ENCODE peak calls at places on chromosomes 3 and 15, in seven cellular contexts. One of them, this sample, is unnamed.

GRCh38 chr3:197226179-197226578 is 72.2 kb downstream of the DLG1 start:
- DNase-seq in stimulated activated CD8-positive, alpha-beta memory T cell treated with anti-CD3 and anti-CD28 coated beads, Interleukin-7, amount 100 ng/mL, for 1 hour: no peak
- DNase-seq in HS-27A: no peak
- DNase-seq in NK-92 treated with Interleukin-12 subunit alpha and Interleukin-12 subunit beta, amount 100 ng/mL, for 24 hours: no peak
- DNase-seq in activated gamma-delta T cell treated with anti-CD3 and anti-CD28 coated beads, Interleukin-2, amount 50 U/mL, for 16 hours: no peak
- DNase-seq in choroid plexus epithelial cell: peak; percentile 23
- DNase-seq in RKO: no peak
- DNase-seq in this sample: no peak

GRCh38 chr3:62803276-62803675 is 71.9 kb downstream of the CADPS start:
- DNase-seq in activated gamma-delta T cell treated with anti-CD3 and anti-CD28 coated beads, Interleukin-2, amount 50 U/mL, for 16 hours: no peak
- DNase-seq in RKO: peak; percentile 10
- DNase-seq in HS-27A: no peak
- DNase-seq in stimulated activated CD8-positive, alpha-beta memory T cell treated with anti-CD3 and anti-CD28 coated beads, Interleukin-7, amount 100 ng/mL, for 1 hour: no peak
- DNase-seq in choroid plexus epithelial cell: no peak
- DNase-seq in NK-92 treated with Interleukin-12 subunit alpha and Interleukin-12 subunit beta, amount 100 ng/mL, for 24 hours: no peak
- DNase-seq in this sample: no peak

GRCh38 chr3:107884719-107885460 is 205.9 kb downstream of the CD47 start:
- DNase-seq in HS-27A: peak; percentile 41
- DNase-seq in RKO: no peak
- DNase-seq in choroid plexus epithelial cell: peak; percentile 33
- DNase-seq in NK-92 treated with Interleukin-12 subunit alpha and Interleukin-12 subunit beta, amount 100 ng/mL, for 24 hours: no peak
- DNase-seq in activated gamma-delta T cell treated with anti-CD3 and anti-CD28 coated beads, Interleukin-2, amount 50 U/mL, for 16 hours: no peak
- DNase-seq in stimulated activated CD8-positive, alpha-beta memory T cell treated with anti-CD3 and anti-CD28 coated beads, Interleukin-7, amount 100 ng/mL, for 1 hour: no peak
- DNase-seq in this sample: no peak

GRCh38 chr3:151327571-151328198 is 1.7 kb downstream of the P2RY13 start:
- DNase-seq in RKO: peak; percentile 43
- DNase-seq in NK-92 treated with Interleukin-12 subunit alpha and Interleukin-12 subunit beta, amount 100 ng/mL, for 24 hours: no peak
- DNase-seq in stimulated activated CD8-positive, alpha-beta memory T cell treated with anti-CD3 and anti-CD28 coated beads, Interleukin-7, amount 100 ng/mL, for 1 hour: no peak
- DNase-seq in choroid plexus epithelial cell: peak; percentile 59
- DNase-seq in activated gamma-delta T cell treated with anti-CD3 and anti-CD28 coated beads, Interleukin-2, amount 50 U/mL, for 16 hours: no peak
- DNase-seq in HS-27A: no peak
- DNase-seq in this sample: no peak

GRCh38 chr3:182810574-182811268 is 17.4 kb downstream of the ATP11B start:
- DNase-seq in RKO: peak; percentile 32
- DNase-seq in NK-92 treated with Interleukin-12 subunit alpha and Interleukin-12 subunit beta, amount 100 ng/mL, for 24 hours: no peak
- DNase-seq in choroid plexus epithelial cell: peak; percentile 49
- DNase-seq in activated gamma-delta T cell treated with anti-CD3 and anti-CD28 coated beads, Interleukin-2, amount 50 U/mL, for 16 hours: no peak
- DNase-seq in stimulated activated CD8-positive, alpha-beta memory T cell treated with anti-CD3 and anti-CD28 coated beads, Interleukin-7, amount 100 ng/mL, for 1 hour: no peak
- DNase-seq in HS-27A: no peak
- DNase-seq in this sample: no peak

GRCh38 chr3:197117107-197117506 is 87.5 kb upstream of the MELTF start:
- DNase-seq in choroid plexus epithelial cell: peak; percentile 24
- DNase-seq in HS-27A: no peak
- DNase-seq in activated gamma-delta T cell treated with anti-CD3 and anti-CD28 coated beads, Interleukin-2, amount 50 U/mL, for 16 hours: no peak
- DNase-seq in stimulated activated CD8-positive, alpha-beta memory T cell treated with anti-CD3 and anti-CD28 coated beads, Interleukin-7, amount 100 ng/mL, for 1 hour: no peak
- DNase-seq in RKO: no peak
- DNase-seq in NK-92 treated with Interleukin-12 subunit alpha and Interleukin-12 subunit beta, amount 100 ng/mL, for 24 hours: no peak
- DNase-seq in this sample: no peak

GRCh38 chr15:99017322-99017701 is 9.7 kb upstream of the PGPEP1L start:
- DNase-seq in choroid plexus epithelial cell: no peak
- DNase-seq in RKO: no peak
- DNase-seq in activated gamma-delta T cell treated with anti-CD3 and anti-CD28 coated beads, Interleukin-2, amount 50 U/mL, for 16 hours: no peak
- DNase-seq in NK-92 treated with Interleukin-12 subunit alpha and Interleukin-12 subunit beta, amount 100 ng/mL, for 24 hours: no peak
- DNase-seq in HS-27A: no peak
- DNase-seq in stimulated activated CD8-positive, alpha-beta memory T cell treated with anti-CD3 and anti-CD28 coated beads, Interleukin-7, amount 100 ng/mL, for 1 hour: no peak
- DNase-seq in this sample: no peak

GRCh38 chr15:31398677-31399260 is 72.1 kb downstream of the KLF13 start:
- DNase-seq in choroid plexus epithelial cell: no peak
- DNase-seq in RKO: no peak
- DNase-seq in HS-27A: no peak
- DNase-seq in NK-92 treated with Interleukin-12 subunit alpha and Interleukin-12 subunit beta, amount 100 ng/mL, for 24 hours: no peak
- DNase-seq in activated gamma-delta T cell treated with anti-CD3 and anti-CD28 coated beads, Interleukin-2, amount 50 U/mL, for 16 hours: no peak
- DNase-seq in stimulated activated CD8-positive, alpha-beta memory T cell treated with anti-CD3 and anti-CD28 coated beads, Interleukin-7, amount 100 ng/mL, for 1 hour: no peak
- DNase-seq in this sample: no peak

GRCh38 chr15:62075595-62076279 is 9.0 kb downstream of the C2CD4A start:
- DNase-seq in choroid plexus epithelial cell: no peak
- DNase-seq in NK-92 treated with Interleukin-12 subunit alpha and Interleukin-12 subunit beta, amount 100 ng/mL, for 24 hours: peak; percentile 20
- DNase-seq in HS-27A: no peak
- DNase-seq in stimulated activated CD8-positive, alpha-beta memory T cell treated with anti-CD3 and anti-CD28 coated beads, Interleukin-7, amount 100 ng/mL, for 1 hour: no peak
- DNase-seq in RKO: no peak
- DNase-seq in activated gamma-delta T cell treated with anti-CD3 and anti-CD28 coated beads, Interleukin-2, amount 50 U/mL, for 16 hours: no peak
- DNase-seq in this sample: no peak

GRCh38 chr15:51168700-51169099 is 74.0 kb upstream of the TNFAIP8L3 start:
- DNase-seq in choroid plexus epithelial cell: no peak
- DNase-seq in HS-27A: no peak
- DNase-seq in RKO: no peak
- DNase-seq in activated gamma-delta T cell treated with anti-CD3 and anti-CD28 coated beads, Interleukin-2, amount 50 U/mL, for 16 hours: no peak
- DNase-seq in NK-92 treated with Interleukin-12 subunit alpha and Interleukin-12 subunit beta, amount 100 ng/mL, for 24 hours: no peak
- DNase-seq in stimulated activated CD8-positive, alpha-beta memory T cell treated with anti-CD3 and anti-CD28 coated beads, Interleukin-7, amount 100 ng/mL, for 1 hour: no peak
- DNase-seq in this sample: no peak

GRCh38 chr15:44193651-44194396 is 1.2 kb downstream of the FRMD5 start:
- DNase-seq in RKO: peak; percentile 57
- DNase-seq in activated gamma-delta T cell treated with anti-CD3 and anti-CD28 coated beads, Interleukin-2, amount 50 U/mL, for 16 hours: no peak
- DNase-seq in choroid plexus epithelial cell: peak; percentile 51
- DNase-seq in stimulated activated CD8-positive, alpha-beta memory T cell treated with anti-CD3 and anti-CD28 coated beads, Interleukin-7, amount 100 ng/mL, for 1 hour: no peak
- DNase-seq in HS-27A: no peak
- DNase-seq in NK-92 treated with Interleukin-12 subunit alpha and Interleukin-12 subunit beta, amount 100 ng/mL, for 24 hours: no peak
- DNase-seq in this sample: no peak

GRCh38 chr3:32778389-32778788 is 39.4 kb upstream of the TRIM71 start:
- DNase-seq in NK-92 treated with Interleukin-12 subunit alpha and Interleukin-12 subunit beta, amount 100 ng/mL, for 24 hours: no peak
- DNase-seq in RKO: no peak
- DNase-seq in activated gamma-delta T cell treated with anti-CD3 and anti-CD28 coated beads, Interleukin-2, amount 50 U/mL, for 16 hours: no peak
- DNase-seq in choroid plexus epithelial cell: no peak
- DNase-seq in HS-27A: no peak
- DNase-seq in stimulated activated CD8-positive, alpha-beta memory T cell treated with anti-CD3 and anti-CD28 coated beads, Interleukin-7, amount 100 ng/mL, for 1 hour: no peak
- DNase-seq in this sample: no peak

GRCh38 chr3:188769833-188770232 is 401.9 kb upstream of the TPRG1 start:
- DNase-seq in HS-27A: no peak
- DNase-seq in activated gamma-delta T cell treated with anti-CD3 and anti-CD28 coated beads, Interleukin-2, amount 50 U/mL, for 16 hours: no peak
- DNase-seq in stimulated activated CD8-positive, alpha-beta memory T cell treated with anti-CD3 and anti-CD28 coated beads, Interleukin-7, amount 100 ng/mL, for 1 hour: no peak
- DNase-seq in NK-92 treated with Interleukin-12 subunit alpha and Interleukin-12 subunit beta, amount 100 ng/mL, for 24 hours: no peak
- DNase-seq in RKO: no peak
- DNase-seq in choroid plexus epithelial cell: no peak
- DNase-seq in this sample: no peak

GRCh38 chr3:131544557-131544956 is 41.8 kb upstream of the MRPL3 start:
- DNase-seq in HS-27A: no peak
- DNase-seq in choroid plexus epithelial cell: no peak
- DNase-seq in RKO: no peak
- DNase-seq in activated gamma-delta T cell treated with anti-CD3 and anti-CD28 coated beads, Interleukin-2, amount 50 U/mL, for 16 hours: no peak
- DNase-seq in NK-92 treated with Interleukin-12 subunit alpha and Interleukin-12 subunit beta, amount 100 ng/mL, for 24 hours: no peak
- DNase-seq in stimulated activated CD8-positive, alpha-beta memory T cell treated with anti-CD3 and anti-CD28 coated beads, Interleukin-7, amount 100 ng/mL, for 1 hour: no peak
- DNase-seq in this sample: no peak

GRCh38 chr15:97521390-97521789 is 439.1 kb upstream of the ARRDC4 start:
- DNase-seq in NK-92 treated with Interleukin-12 subunit alpha and Interleukin-12 subunit beta, amount 100 ng/mL, for 24 hours: no peak
- DNase-seq in RKO: no peak
- DNase-seq in choroid plexus epithelial cell: no peak
- DNase-seq in activated gamma-delta T cell treated with anti-CD3 and anti-CD28 coated beads, Interleukin-2, amount 50 U/mL, for 16 hours: no peak
- DNase-seq in HS-27A: no peak
- DNase-seq in stimulated activated CD8-positive, alpha-beta memory T cell treated with anti-CD3 and anti-CD28 coated beads, Interleukin-7, amount 100 ng/mL, for 1 hour: no peak
- DNase-seq in this sample: no peak

GRCh38 chr15:95469601-95470000 is 860.9 kb upstream of the NR2F2 start:
- DNase-seq in RKO: no peak
- DNase-seq in activated gamma-delta T cell treated with anti-CD3 and anti-CD28 coated beads, Interleukin-2, amount 50 U/mL, for 16 hours: no peak
- DNase-seq in stimulated activated CD8-positive, alpha-beta memory T cell treated with anti-CD3 and anti-CD28 coated beads, Interleukin-7, amount 100 ng/mL, for 1 hour: no peak
- DNase-seq in NK-92 treated with Interleukin-12 subunit alpha and Interleukin-12 subunit beta, amount 100 ng/mL, for 24 hours: no peak
- DNase-seq in HS-27A: no peak
- DNase-seq in choroid plexus epithelial cell: no peak
- DNase-seq in this sample: no peak

GRCh38 chr15:60797444-60798040 is 318.6 kb upstream of the ICE2 start:
- DNase-seq in HS-27A: no peak
- DNase-seq in choroid plexus epithelial cell: peak; percentile 34
- DNase-seq in stimulated activated CD8-positive, alpha-beta memory T cell treated with anti-CD3 and anti-CD28 coated beads, Interleukin-7, amount 100 ng/mL, for 1 hour: no peak
- DNase-seq in NK-92 treated with Interleukin-12 subunit alpha and Interleukin-12 subunit beta, amount 100 ng/mL, for 24 hours: no peak
- DNase-seq in RKO: no peak
- DNase-seq in activated gamma-delta T cell treated with anti-CD3 and anti-CD28 coated beads, Interleukin-2, amount 50 U/mL, for 16 hours: no peak
- DNase-seq in this sample: no peak

GRCh38 chr3:70374179-70374578 is 61.7 kb upstream of the MDFIC2 start:
- DNase-seq in NK-92 treated with Interleukin-12 subunit alpha and Interleukin-12 subunit beta, amount 100 ng/mL, for 24 hours: no peak
- DNase-seq in stimulated activated CD8-positive, alpha-beta memory T cell treated with anti-CD3 and anti-CD28 coated beads, Interleukin-7, amount 100 ng/mL, for 1 hour: no peak
- DNase-seq in choroid plexus epithelial cell: no peak
- DNase-seq in HS-27A: no peak
- DNase-seq in activated gamma-delta T cell treated with anti-CD3 and anti-CD28 coated beads, Interleukin-2, amount 50 U/mL, for 16 hours: no peak
- DNase-seq in RKO: no peak
- DNase-seq in this sample: no peak

GRCh38 chr3:178436773-178437172 is 99.5 kb upstream of the KCNMB2 start:
- DNase-seq in NK-92 treated with Interleukin-12 subunit alpha and Interleukin-12 subunit beta, amount 100 ng/mL, for 24 hours: no peak
- DNase-seq in activated gamma-delta T cell treated with anti-CD3 and anti-CD28 coated beads, Interleukin-2, amount 50 U/mL, for 16 hours: no peak
- DNase-seq in RKO: peak; percentile 63
- DNase-seq in HS-27A: no peak
- DNase-seq in choroid plexus epithelial cell: peak; percentile 72
- DNase-seq in stimulated activated CD8-positive, alpha-beta memory T cell treated with anti-CD3 and anti-CD28 coated beads, Interleukin-7, amount 100 ng/mL, for 1 hour: no peak
- DNase-seq in this sample: no peak

GRCh38 chr15:33545866-33546265 is 235.1 kb downstream of the RYR3 start:
- DNase-seq in activated gamma-delta T cell treated with anti-CD3 and anti-CD28 coated beads, Interleukin-2, amount 50 U/mL, for 16 hours: no peak
- DNase-seq in RKO: no peak
- DNase-seq in stimulated activated CD8-positive, alpha-beta memory T cell treated with anti-CD3 and anti-CD28 coated beads, Interleukin-7, amount 100 ng/mL, for 1 hour: no peak
- DNase-seq in HS-27A: no peak
- DNase-seq in choroid plexus epithelial cell: no peak
- DNase-seq in NK-92 treated with Interleukin-12 subunit alpha and Interleukin-12 subunit beta, amount 100 ng/mL, for 24 hours: no peak
- DNase-seq in this sample: no peak

GRCh38 chr3:58434990-58435389 is 1.4 kb upstream of the PDHB start:
- DNase-seq in choroid plexus epithelial cell: peak; percentile 49
- DNase-seq in HS-27A: peak; percentile 83
- DNase-seq in RKO: no peak
- DNase-seq in stimulated activated CD8-positive, alpha-beta memory T cell treated with anti-CD3 and anti-CD28 coated beads, Interleukin-7, amount 100 ng/mL, for 1 hour: no peak
- DNase-seq in NK-92 treated with Interleukin-12 subunit alpha and Interleukin-12 subunit beta, amount 100 ng/mL, for 24 hours: no peak
- DNase-seq in activated gamma-delta T cell treated with anti-CD3 and anti-CD28 coated beads, Interleukin-2, amount 50 U/mL, for 16 hours: no peak
- DNase-seq in this sample: no peak

GRCh38 chr3:177611781-177612389 is 414.6 kb upstream of the TBL1XR1 start:
- DNase-seq in activated gamma-delta T cell treated with anti-CD3 and anti-CD28 coated beads, Interleukin-2, amount 50 U/mL, for 16 hours: no peak
- DNase-seq in choroid plexus epithelial cell: no peak
- DNase-seq in HS-27A: no peak
- DNase-seq in NK-92 treated with Interleukin-12 subunit alpha and Interleukin-12 subunit beta, amount 100 ng/mL, for 24 hours: no peak
- DNase-seq in RKO: no peak
- DNase-seq in stimulated activated CD8-positive, alpha-beta memory T cell treated with anti-CD3 and anti-CD28 coated beads, Interleukin-7, amount 100 ng/mL, for 1 hour: no peak
- DNase-seq in this sample: no peak

GRCh38 chr3:35648347-35648746 is 9.0 kb downstream of the ARPP21 start:
- DNase-seq in HS-27A: no peak
- DNase-seq in choroid plexus epithelial cell: peak; percentile 59
- DNase-seq in stimulated activated CD8-positive, alpha-beta memory T cell treated with anti-CD3 and anti-CD28 coated beads, Interleukin-7, amount 100 ng/mL, for 1 hour: no peak
- DNase-seq in activated gamma-delta T cell treated with anti-CD3 and anti-CD28 coated beads, Interleukin-2, amount 50 U/mL, for 16 hours: no peak
- DNase-seq in RKO: peak; percentile 4
- DNase-seq in NK-92 treated with Interleukin-12 subunit alpha and Interleukin-12 subunit beta, amount 100 ng/mL, for 24 hours: no peak
- DNase-seq in this sample: no peak

GRCh38 chr3:105448338-105448982 is 81.8 kb downstream of the ALCAM start:
- DNase-seq in stimulated activated CD8-positive, alpha-beta memory T cell treated with anti-CD3 and anti-CD28 coated beads, Interleukin-7, amount 100 ng/mL, for 1 hour: no peak
- DNase-seq in RKO: no peak
- DNase-seq in NK-92 treated with Interleukin-12 subunit alpha and Interleukin-12 subunit beta, amount 100 ng/mL, for 24 hours: no peak
- DNase-seq in HS-27A: no peak
- DNase-seq in choroid plexus epithelial cell: no peak
- DNase-seq in activated gamma-delta T cell treated with anti-CD3 and anti-CD28 coated beads, Interleukin-2, amount 50 U/mL, for 16 hours: no peak
- DNase-seq in this sample: no peak

GRCh38 chr15:24856397-24857093 is 98.2 kb upstream of the SNRPN start:
- DNase-seq in RKO: no peak
- DNase-seq in NK-92 treated with Interleukin-12 subunit alpha and Interleukin-12 subunit beta, amount 100 ng/mL, for 24 hours: no peak
- DNase-seq in stimulated activated CD8-positive, alpha-beta memory T cell treated with anti-CD3 and anti-CD28 coated beads, Interleukin-7, amount 100 ng/mL, for 1 hour: no peak
- DNase-seq in activated gamma-delta T cell treated with anti-CD3 and anti-CD28 coated beads, Interleukin-2, amount 50 U/mL, for 16 hours: no peak
- DNase-seq in HS-27A: no peak
- DNase-seq in choroid plexus epithelial cell: no peak
- DNase-seq in this sample: no peak

GRCh38 chr3:15044311-15044710 is 20.8 kb downstream of the MRPS25 start:
- DNase-seq in choroid plexus epithelial cell: no peak
- DNase-seq in HS-27A: no peak
- DNase-seq in NK-92 treated with Interleukin-12 subunit alpha and Interleukin-12 subunit beta, amount 100 ng/mL, for 24 hours: no peak
- DNase-seq in activated gamma-delta T cell treated with anti-CD3 and anti-CD28 coated beads, Interleukin-2, amount 50 U/mL, for 16 hours: no peak
- DNase-seq in RKO: no peak
- DNase-seq in stimulated activated CD8-positive, alpha-beta memory T cell treated with anti-CD3 and anti-CD28 coated beads, Interleukin-7, amount 100 ng/mL, for 1 hour: no peak
- DNase-seq in this sample: no peak

GRCh38 chr3:124707667-124708066 is 22.6 kb upstream of the UMPS start:
- DNase-seq in stimulated activated CD8-positive, alpha-beta memory T cell treated with anti-CD3 and anti-CD28 coated beads, Interleukin-7, amount 100 ng/mL, for 1 hour: no peak
- DNase-seq in NK-92 treated with Interleukin-12 subunit alpha and Interleukin-12 subunit beta, amount 100 ng/mL, for 24 hours: no peak
- DNase-seq in activated gamma-delta T cell treated with anti-CD3 and anti-CD28 coated beads, Interleukin-2, amount 50 U/mL, for 16 hours: no peak
- DNase-seq in choroid plexus epithelial cell: peak; percentile 82
- DNase-seq in RKO: peak; percentile 9
- DNase-seq in HS-27A: no peak
- DNase-seq in this sample: no peak

This sample was measured in activated naive CD4-positive, alpha-beta T cell.